ENCODE peak calls at places on chromosomes 2 and 18, in four cellular contexts. Z is ELR, B is GM03348, F is Karpas-422. D is an unnamed sample.
A peak's percentile ranks its signal among the peaks of the same experiment; 100 is the strongest.

GRCh38 chr2:230416061-230416721 is at the start of gene SP100:
- DNase-seq in Z (peak; percentile 93), B (peak; percentile 83), F (peak; percentile 94), D (peak; percentile 85)

GRCh38 chr2:43692428-43692994 is 16.3 kb upstream of the C1GALT1C1L start:
- DNase-seq in Z (no peak), B (no peak), F (no peak), D (no peak)

GRCh38 chr2:143575340-143575739 is 446.1 kb downstream of the ARHGAP15 start:
- DNase-seq in Z (peak; percentile 40), B (peak; percentile 4), F (peak; percentile 57), D (no peak)

GRCh38 chr18:28961669-28962228 is 784.8 kb upstream of the CDH2 start:
- DNase-seq in Z (peak; percentile 61), B (peak; percentile 13), F (peak; percentile 76), D (peak; percentile 11)

GRCh38 chr2:45771251-45771650 is 119.8 kb downstream of the PRKCE start:
- DNase-seq in Z (no peak), B (peak; percentile 38), F (no peak), D (peak; percentile 34)

GRCh38 chr18:4125246-4125938 is 329.7 kb downstream of the DLGAP1 start:
- DNase-seq in Z (no peak), B (peak; percentile 50), F (no peak), D (peak; percentile 62)

GRCh38 chr18:63427566-63427965 is 5.3 kb upstream of the VPS4B start:
- DNase-seq in Z (peak; percentile 84), B (no peak), F (no peak), D (no peak)

GRCh38 chr2:240234503-240234951 is 94.1 kb upstream of the OTOS start:
- DNase-seq in Z (peak; percentile 27), B (no peak), F (no peak), D (no peak)

GRCh38 chr2:16464641-16465040 is 201.0 kb downstream of the CYRIA start:
- DNase-seq in Z (no peak), B (no peak), F (no peak), D (no peak)

GRCh38 chr2:127165539-127165935 is 54.6 kb downstream of the CYP27C1 start:
- DNase-seq in Z (no peak), B (no peak), F (no peak), D (no peak)

GRCh38 chr2:241617431-241618154 is 19.4 kb downstream of the THAP4 start:
- DNase-seq in Z (no peak), B (no peak), F (peak; percentile 67), D (no peak)

GRCh38 chr2:73870084-73870483 is 22.7 kb upstream of the ACTG2 start:
- DNase-seq in Z (peak; percentile 48), B (peak; percentile 65), F (no peak), D (peak; percentile 80)

GRCh38 chr2:191478754-191479679 is 198.9 kb upstream of the NABP1 start:
- DNase-seq in Z (no peak), B (peak; percentile 63), F (no peak), D (peak; percentile 81)